ENCODE peak calls at places on chromosomes 1 and 21, in ten cellular contexts. X is astrocyte of the cerebellum, A is heart left ventricle, Z is epithelial cell of esophagus, Q is GM10248, W is Peyer's patch, P is neural crest cell, M is neural progenitor cell, O is IMR-90, K is endothelial cell of umbilical vein. I is an unnamed sample.

GRCh38 chr1:214440219-214440965 is 111.0 kb downstream of the PTPN14 start:
- DNase-seq in X (no peak), A (no peak), Z (peak), Q (no peak), W (no peak), P (no peak), M (no peak), O (no peak), K (no peak), I (no peak)

GRCh38 chr1:149915429-149916192 is 2.0 kb downstream of the SV2A start:
- DNase-seq in X (no peak), A (no peak), Z (no peak), Q (no peak), W (no peak), P (no peak), M (peak), O (no peak), K (no peak), I (no peak)

GRCh38 chr21:45607021-45607921 is 36.3 kb upstream of the PCBP3 start:
- DNase-seq in X (peak), A (no peak), Z (no peak), Q (no peak), W (peak), P (no peak), M (no peak), O (peak), K (no peak), I (no peak)

GRCh38 chr1:186785503-186785902 is 43.2 kb upstream of the PLA2G4A start:
- DNase-seq in X (no peak), A (no peak), Z (no peak), Q (no peak), W (no peak), P (no peak), M (no peak), O (no peak), K (no peak), I (no peak)

GRCh38 chr1:69138172-69138571 is 429.6 kb upstream of the LRRC7 start:
- DNase-seq in X (no peak), A (no peak), Z (no peak), Q (no peak), W (no peak), P (no peak), M (no peak), O (no peak), K (no peak), I (no peak)

GRCh38 chr21:33968998-33969353 is 53.4 kb upstream of the ATP5PO start:
- DNase-seq in X (no peak), A (no peak), Z (no peak), Q (no peak), W (no peak), P (no peak), M (no peak), O (peak), K (no peak), I (no peak)

GRCh38 chr1:179190861-179191260 is 38.6 kb downstream of the ABL2 start:
- DNase-seq in X (no peak), A (peak), Z (no peak), Q (no peak), W (no peak), P (no peak), M (no peak), O (no peak), K (peak), I (no peak)

GRCh38 chr1:65045022-65045786 is 78.9 kb upstream of the JAK1 start:
- DNase-seq in X (no peak), A (no peak), Z (no peak), Q (no peak), W (no peak), P (no peak), M (no peak), O (no peak), K (no peak), I (no peak)

GRCh38 chr1:1783320-1783719 is 5.0 kb upstream of the NADK start:
- DNase-seq in X (no peak), A (no peak), Z (no peak), Q (no peak), W (no peak), P (no peak), M (no peak), O (no peak), K (no peak), I (no peak)

GRCh38 chr1:172401907-172402306 is 18.6 kb upstream of the C1orf105 start:
- DNase-seq in X (no peak), A (no peak), Z (no peak), Q (no peak), W (no peak), P (no peak), M (peak), O (no peak), K (no peak), I (no peak)

GRCh38 chr1:181090653-181091126 is 2.2 kb downstream of the IER5 start:
- DNase-seq in X (no peak), A (no peak), Z (peak), Q (no peak), W (peak), P (no peak), M (no peak), O (no peak), K (peak), I (no peak)

GRCh38 chr1:225765982-225766674 is 11.5 kb upstream of the SRP9 start:
- DNase-seq in X (no peak), A (no peak), Z (peak), Q (no peak), W (peak), P (no peak), M (no peak), O (no peak), K (no peak), I (no peak)

GRCh38 chr21:38925923-38926322 is 120.2 kb downstream of the ETS2 start:
- DNase-seq in X (peak), A (peak), Z (peak), Q (no peak), W (peak), P (no peak), M (no peak), O (peak), K (peak), I (no peak)

GRCh38 chr1:248817065-248817464 is 8.7 kb downstream of the SH3BP5L start:
- DNase-seq in X (no peak), A (no peak), Z (no peak), Q (no peak), W (peak), P (no peak), M (no peak), O (no peak), K (no peak), I (no peak)

GRCh38 chr1:162276493-162276892 is 100.2 kb downstream of the SPATA46 start:
- DNase-seq in X (peak), A (no peak), Z (peak), Q (peak), W (no peak), P (no peak), M (no peak), O (peak), K (peak), I (no peak)

GRCh38 chr1:40562185-40562584 is 30.7 kb downstream of the ZNF684 start:
- DNase-seq in X (no peak), A (no peak), Z (no peak), Q (no peak), W (no peak), P (no peak), M (no peak), O (no peak), K (no peak), I (no peak)

GRCh38 chr1:6348511-6349191 is 44.9 kb downstream of the ACOT7 start:
- DNase-seq in X (peak), A (peak), Z (peak), Q (no peak), W (peak), P (no peak), M (peak), O (peak), K (peak), I (no peak)

GRCh38 chr1:64162151-64162550 is 41.3 kb upstream of the UBE2U start:
- DNase-seq in X (no peak), A (no peak), Z (no peak), Q (no peak), W (no peak), P (no peak), M (peak), O (no peak), K (no peak), I (no peak)

GRCh38 chr1:160428655-160429054 is 28.3 kb downstream of the VANGL2 start:
- DNase-seq in X (no peak), A (peak), Z (peak), Q (peak), W (peak), P (peak), M (peak), O (peak), K (peak), I (no peak)

GRCh38 chr1:46818591-46818990 is 19.7 kb downstream of the CYP4B1 start:
- DNase-seq in X (no peak), A (no peak), Z (no peak), Q (peak), W (no peak), P (no peak), M (no peak), O (no peak), K (no peak), I (no peak)

GRCh38 chr1:152654110-152654509 is 9.1 kb upstream of the LCE2D start:
- DNase-seq in X (peak), A (no peak), Z (peak), Q (peak), W (peak), P (no peak), M (peak), O (peak), K (peak), I (no peak)

GRCh38 chr1:65818966-65819365 is 26.3 kb downstream of the PDE4B start:
- DNase-seq in X (no peak), A (no peak), Z (no peak), Q (no peak), W (no peak), P (no peak), M (no peak), O (no peak), K (no peak), I (no peak)

GRCh38 chr1:77143529-77144121 is 75.6 kb downstream of the PIGK start:
- DNase-seq in X (no peak), A (no peak), Z (peak), Q (no peak), W (no peak), P (no peak), M (no peak), O (peak), K (peak), I (no peak)

GRCh38 chr1:100736766-100737165 is 17.2 kb downstream of the VCAM1 start:
- DNase-seq in X (no peak), A (no peak), Z (peak), Q (no peak), W (no peak), P (no peak), M (no peak), O (peak), K (peak), I (no peak)

GRCh38 chr1:36352141-36352909 is 28.9 kb upstream of the EVA1B start:
- DNase-seq in X (no peak), A (no peak), Z (no peak), Q (no peak), W (no peak), P (no peak), M (no peak), O (peak), K (peak), I (no peak)

GRCh38 chr1:14571810-14572767 is 26.4 kb upstream of the KAZN start:
- DNase-seq in X (no peak), A (no peak), Z (no peak), Q (peak), W (no peak), P (peak), M (peak), O (no peak), K (no peak), I (no peak)

GRCh38 chr1:87685366-87686136 is 356.9 kb downstream of the LMO4 start:
- DNase-seq in X (no peak), A (no peak), Z (peak), Q (no peak), W (no peak), P (peak), M (peak), O (peak), K (peak), I (no peak)

GRCh38 chr1:9494936-9495758 is 44.1 kb upstream of the SLC25A33 start:
- DNase-seq in X (no peak), A (peak), Z (peak), Q (peak), W (peak), P (peak), M (peak), O (peak), K (peak), I (no peak)

GRCh38 chr1:69123486-69123885 is 444.2 kb upstream of the LRRC7 start:
- DNase-seq in X (no peak), A (no peak), Z (no peak), Q (no peak), W (no peak), P (no peak), M (no peak), O (no peak), K (no peak), I (no peak)

GRCh38 chr1:157136133-157136532 is 2.1 kb downstream of the ETV3 start:
- DNase-seq in X (no peak), A (no peak), Z (peak), Q (no peak), W (no peak), P (no peak), M (no peak), O (no peak), K (no peak), I (no peak)
- TF ChIP-seq CTCF in X (no peak), A (no peak), Z (peak), Q (no peak), W (no peak), P (no peak), M (no peak), O (peak), K (no peak), I (peak)

GRCh38 chr1:85582687-85583354 is 2.3 kb downstream of the CCN1 start:
- DNase-seq in X (no peak), A (no peak), Z (peak), Q (no peak), W (no peak), P (no peak), M (no peak), O (peak), K (peak), I (no peak)
- TF ChIP-seq CTCF in X (no peak), A (no peak), Z (no peak), Q (no peak), W (no peak), P (no peak), M (no peak), O (no peak), K (no peak), I (no peak)

DNA sequence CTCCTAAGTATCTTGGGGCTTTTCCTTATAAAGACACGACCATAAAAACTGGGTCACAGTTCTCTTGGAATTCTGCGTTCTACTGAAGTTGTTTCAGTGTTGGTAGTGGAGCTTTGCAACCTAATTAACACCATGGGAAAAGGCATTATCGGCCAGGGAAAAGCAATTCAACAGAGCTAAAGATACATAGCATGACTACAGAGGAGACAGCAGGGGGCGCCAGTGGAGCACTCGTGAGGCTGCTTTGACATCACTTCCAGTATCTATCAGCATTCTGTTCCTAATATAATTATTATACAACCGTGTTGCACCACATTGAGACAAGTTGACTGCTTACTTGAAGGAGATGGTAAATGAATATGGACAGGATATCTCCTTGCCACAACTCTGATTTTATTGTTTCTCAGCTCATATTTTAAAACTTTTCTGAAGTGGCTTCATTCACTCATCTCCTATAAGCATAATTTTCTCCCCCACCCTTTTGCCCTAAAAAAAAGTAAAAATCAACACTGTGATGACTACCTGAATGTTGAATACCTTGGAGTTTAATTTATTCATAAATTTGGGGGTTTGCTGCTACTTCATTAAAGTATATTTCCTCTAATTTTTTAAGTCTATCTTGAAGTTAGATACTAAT is 39.4 kb downstream of the ZP4 start:
- DNase-seq in X (peak), A (no peak), Z (peak), Q (peak), W (peak), P (peak), M (peak), O (peak), K (no peak), I (no peak)
- TF ChIP-seq CTCF in X (peak), A (peak), Z (peak), Q (peak), W (no peak), P (peak), M (peak), O (peak), K (no peak), I (peak)

DNA sequence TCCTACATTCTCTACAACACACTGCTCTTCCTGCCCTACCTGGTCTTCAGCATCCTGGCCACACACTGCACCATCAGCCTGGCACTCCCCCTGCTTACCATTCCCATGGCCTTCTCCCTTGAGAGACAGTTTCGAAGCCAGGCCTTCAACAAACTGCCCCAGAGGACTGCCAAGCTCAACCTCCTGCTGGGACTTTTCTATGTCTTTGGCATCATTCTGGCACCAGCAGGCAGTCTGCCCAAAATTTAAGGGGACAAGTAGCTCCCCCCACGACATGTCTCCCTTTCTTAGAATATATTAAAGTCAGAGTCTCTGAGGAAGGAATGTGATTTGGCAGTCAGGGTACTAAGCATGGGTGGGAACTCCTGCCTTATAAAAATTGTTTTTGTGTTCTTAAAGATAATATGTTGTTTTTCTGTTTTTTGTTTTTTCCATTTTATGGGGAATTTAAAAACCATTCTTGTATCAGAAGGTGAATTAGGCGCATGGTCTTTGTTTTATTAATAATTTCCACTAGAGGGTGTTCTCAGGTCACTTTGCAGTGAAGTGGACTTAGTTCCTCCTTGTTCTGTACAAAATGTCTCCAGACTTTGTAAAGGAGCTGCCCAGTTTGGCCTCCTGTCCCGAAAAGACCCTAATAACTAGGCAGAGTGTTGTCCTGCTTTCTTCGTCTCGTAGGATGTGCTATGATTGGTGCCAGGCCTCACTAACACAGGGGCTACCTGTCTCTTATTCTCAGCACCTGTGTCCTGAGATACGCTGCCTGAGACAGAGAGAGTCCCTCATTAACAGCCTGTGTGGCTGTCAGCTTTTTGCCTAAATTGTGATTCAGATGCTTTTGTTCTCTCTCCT is 13.1 kb downstream of the UBIAD1 start:
- DNase-seq in X (no peak), A (no peak), Z (peak), Q (no peak), W (no peak), P (no peak), M (peak), O (peak), K (peak), I (no peak)
- TF ChIP-seq CTCF in X (peak), A (peak), Z (peak), Q (peak), W (no peak), P (peak), M (peak), O (peak), K (no peak), I (peak)

GRCh38 chr1:16913866-16914662 is 7.7 kb upstream of the CROCC start:
- DNase-seq in X (peak), A (peak), Z (peak), Q (peak), W (peak), P (peak), M (peak), O (peak), K (peak), I (no peak)
- TF ChIP-seq CTCF in X (no peak), A (no peak), Z (no peak), Q (peak), W (no peak), P (no peak), M (peak), O (peak), K (peak), I (peak)

I was measured in epithelial cell of proximal tubule.